ENCODE peak calls at places on chromosomes 16 and 17, in six cellular contexts. W is heart left ventricle, G is pancreas, Y is A549, T is MM.1S, I is thoracic aorta. Q is an unnamed sample. For H3K4me1, the result is how much of the 10 kb centered on the place peaks cover.

GRCh38 chr17:46777943-46778915 is 40.3 kb downstream of the WNT3 start:
- DNase-seq in W (peak), G (no peak), Y (peak), T (no peak), I (no peak), Q (peak)

GRCh38 chr16:77304134-77304533 is 104.9 kb downstream of the SYCE1L start:
- DNase-seq in W (no peak), G (no peak), Y (no peak), T (no peak), I (no peak), Q (no peak)

GRCh38 chr17:79563237-79564013 is 47.4 kb downstream of the RBFOX3 start:
- DNase-seq in W (no peak), G (no peak), Y (peak), T (no peak), I (no peak), Q (no peak)

GRCh38 chr17:17300624-17301568 is 2.3 kb upstream of the NT5M start:
- DNase-seq in W (peak), G (peak), Y (peak), T (peak), I (no peak), Q (peak)

GRCh38 chr16:81457326-81458133 is 12.9 kb downstream of the CMIP start:
- DNase-seq in W (no peak), G (no peak), Y (peak), T (no peak), I (no peak), Q (no peak)

GRCh38 chr17:69404398-69404797 is 10.1 kb upstream of the MAP2K6 start:
- DNase-seq in W (no peak), G (no peak), Y (peak), T (no peak), I (no peak), Q (no peak)

GRCh38 chr16:68086860-68087268 is 1.7 kb downstream of the NFATC3 start:
- DNase-seq in W (no peak), G (no peak), Y (no peak), T (no peak), I (no peak), Q (no peak)

GRCh38 chr17:40079545-40079944 is 16.8 kb downstream of the THRA start:
- DNase-seq in W (no peak), G (no peak), Y (no peak), T (no peak), I (no peak), Q (no peak)

GRCh38 chr17:39564201-39564828 is 43.4 kb downstream of the NEUROD2 start:
- DNase-seq in W (no peak), G (no peak), Y (peak), T (no peak), I (no peak), Q (no peak)

GRCh38 chr17:4741544-4741943 is 1.8 kb upstream of the CXCL16 start:
- DNase-seq in W (no peak), G (no peak), Y (no peak), T (no peak), I (no peak), Q (no peak)

GRCh38 chr17:46977750-46978488 is 1.1 kb downstream of the RPRML start:
- DNase-seq in W (no peak), G (no peak), Y (no peak), T (no peak), I (no peak), Q (no peak)

GRCh38 chr16:35629001-35629400 is 2169.6 kb downstream of the TP53TG3F start:
- DNase-seq in W (no peak), G (no peak), Y (no peak), T (no peak), I (no peak), Q (no peak)

GRCh38 chr16:20938426-20938825 is 37.9 kb downstream of the LYRM1 start:
- DNase-seq in W (no peak), G (no peak), Y (no peak), T (no peak), I (no peak), Q (no peak)

GRCh38 chr16:554640-555413 is 5.4 kb upstream of the PRR35 start:
- DNase-seq in W (no peak), G (no peak), Y (no peak), T (no peak), I (no peak), Q (no peak)

GRCh38 chr17:60439501-60439900 is 17.2 kb downstream of the CHCT1 start:
- DNase-seq in W (no peak), G (no peak), Y (no peak), T (peak), I (no peak), Q (no peak)

GRCh38 chr17:38942641-38943040 is 17.2 kb downstream of the LASP1NB start:
- DNase-seq in W (no peak), G (no peak), Y (no peak), T (peak), I (no peak), Q (no peak)

GRCh38 chr17:17950806-17951205 is 21.4 kb downstream of the TOM1L2 start:
- DNase-seq in W (no peak), G (no peak), Y (no peak), T (no peak), I (no peak), Q (no peak)

GRCh38 chr17:7992516-7992915 is 9.9 kb upstream of the GUCY2D start:
- DNase-seq in W (no peak), G (no peak), Y (no peak), T (no peak), I (no peak), Q (no peak)

GRCh38 chr17:73600103-73600871 is 44.0 kb downstream of the SDK2 start:
- DNase-seq in W (no peak), G (no peak), Y (no peak), T (no peak), I (no peak), Q (no peak)

GRCh38 chr16:55039042-55039441 is 108.4 kb downstream of the IRX5 start:
- DNase-seq in W (no peak), G (no peak), Y (no peak), T (no peak), I (no peak), Q (no peak)

GRCh38 chr17:39028690-39029089 is 61.5 kb upstream of the FBXO47 start:
- DNase-seq in W (no peak), G (no peak), Y (no peak), T (no peak), I (no peak), Q (no peak)

GRCh38 chr16:83253526-83253925 is 554.3 kb upstream of the HSBP1 start:
- DNase-seq in W (no peak), G (no peak), Y (no peak), T (no peak), I (no peak), Q (no peak)

GRCh38 chr16:77660311-77660710 is 62.0 kb upstream of the NUDT7 start:
- DNase-seq in W (no peak), G (no peak), Y (peak), T (no peak), I (no peak), Q (no peak)

GRCh38 chr17:38444151-38444550 is 15.9 kb downstream of the ARHGAP23 start:
- DNase-seq in W (peak), G (no peak), Y (peak), T (peak), I (no peak), Q (peak)

DNA sequence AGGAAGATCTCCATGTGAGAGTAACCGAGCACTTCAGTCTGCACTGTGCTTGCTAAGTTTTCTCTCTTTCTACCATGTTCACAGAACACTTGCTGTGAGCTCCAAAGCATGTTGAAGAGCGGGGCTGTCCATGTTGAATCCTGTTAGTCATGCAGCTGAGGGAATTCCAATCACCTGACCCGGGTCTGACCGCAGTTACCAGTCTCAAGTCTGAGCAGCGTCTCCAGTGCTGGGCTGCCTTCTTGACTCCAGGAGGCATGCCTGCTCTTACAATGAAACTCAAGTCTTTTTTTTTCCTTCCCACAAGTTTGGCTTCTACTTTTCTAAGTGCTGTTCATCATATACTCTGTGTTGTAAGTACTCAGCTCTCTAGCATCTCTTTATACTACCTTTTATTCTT is 44.3 kb downstream of the HOXB1 start:
- DNase-seq in W (no peak), G (no peak), Y (peak), T (no peak), I (no peak), Q (no peak)
- H3K27ac ChIP-seq in W (no peak), G (no peak), Y (no peak), T (no peak), I (no peak), Q (no peak)

DNA sequence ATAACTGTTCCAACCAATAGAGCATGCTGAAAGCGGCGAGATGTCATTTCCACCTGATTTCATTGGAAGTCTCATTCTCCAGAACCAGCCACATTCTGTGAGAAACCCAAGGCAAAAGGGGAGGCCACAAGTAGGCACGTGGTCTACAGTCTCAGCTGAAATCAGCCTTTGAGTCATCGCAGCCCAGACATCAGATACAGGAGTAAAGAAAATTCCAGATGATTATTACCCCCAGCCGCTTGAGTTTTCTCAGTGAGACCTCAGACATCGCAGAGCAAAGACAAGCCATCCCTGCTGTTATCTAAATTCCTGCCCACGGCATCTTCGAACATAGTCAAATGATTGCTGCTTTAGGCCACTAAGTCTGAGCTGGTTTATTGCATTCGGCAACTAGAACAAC is 23.1 kb downstream of the STAT3 start:
- DNase-seq in W (no peak), G (no peak), Y (peak), T (no peak), I (no peak), Q (no peak)
- H3K4me1 ChIP-seq in W (under half), G (under half), Y (half or more), T (under half), I (half or more), Q (half or more)

GRCh38 chr17:76075364-76076099 is 951 bp downstream of the GALR2 start:
- DNase-seq in W (no peak), G (no peak), Y (peak), T (no peak), I (no peak), Q (peak)
- TF ChIP-seq CTCF in W (no peak), G (no peak), Y (peak), T (no peak), I (no peak), Q (no peak)

DNA sequence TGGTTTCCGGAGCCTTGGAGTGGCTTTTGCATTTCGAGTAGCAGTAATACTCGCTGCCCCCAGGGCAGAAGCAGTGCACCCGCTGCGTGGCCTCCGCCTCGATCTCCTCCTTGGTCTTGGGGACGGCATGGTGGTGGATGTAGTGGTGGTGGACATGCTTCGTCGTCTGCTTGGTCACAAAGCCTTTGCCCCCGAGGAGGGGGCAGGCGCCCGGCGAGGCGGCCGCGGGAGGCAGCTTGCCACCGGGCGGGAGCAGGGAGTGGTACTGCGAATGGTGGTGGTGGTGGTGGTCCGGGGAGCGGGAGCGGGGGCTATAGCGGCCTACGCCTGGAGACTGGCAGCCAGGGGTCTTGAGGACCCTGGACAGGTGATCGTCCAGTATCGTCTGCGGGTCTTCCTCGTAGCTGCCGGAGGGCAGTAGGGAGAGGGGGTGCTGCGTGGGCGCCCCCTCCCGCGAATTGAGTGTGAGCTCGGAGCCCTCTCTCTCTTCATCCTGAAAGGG is 24.1 kb downstream of the AXIN2 start:
- DNase-seq in W (peak), G (no peak), Y (no peak), T (no peak), I (no peak), Q (no peak)
- H3K27ac ChIP-seq in W (no peak), G (no peak), Y (no peak), T (no peak), I (no peak), Q (no peak)

GRCh38 chr16:85320677-85321385 is 208.6 kb upstream of the CIBAR2 start:
- DNase-seq in W (no peak), G (no peak), Y (no peak), T (no peak), I (no peak), Q (no peak)
- H3K4me1 ChIP-seq in W (under half), G (under half), Y (under half), T (under half), I (under half), Q (under half)

GRCh38 chr17:81394377-81394747 is 895 bp upstream of the BAHCC1 start:
- DNase-seq in W (no peak), G (no peak), Y (no peak), T (no peak), I (no peak), Q (no peak)
- TF ChIP-seq CTCF in W (no peak), G (no peak), Y (no peak), T (no peak), I (no peak), Q (no peak)

GRCh38 chr17:753407-753806 is 1.3 kb upstream of the GEMIN4 start:
- DNase-seq in W (no peak), G (no peak), Y (no peak), T (no peak), I (no peak), Q (no peak)
- H3K27ac ChIP-seq in W (no peak), G (no peak), Y (no peak), T (no peak), I (peak), Q (no peak)

GRCh38 chr17:81419333-81419885 is 24.2 kb downstream of the BAHCC1 start:
- DNase-seq in W (peak), G (peak), Y (peak), T (no peak), I (peak), Q (peak)

GRCh38 chr17:81418710-81419332 is 23.6 kb downstream of the BAHCC1 start:
- DNase-seq in W (no peak), G (no peak), Y (peak), T (no peak), I (no peak), Q (no peak)

GRCh38 chr17:81416612-81417011 is 21.4 kb downstream of the BAHCC1 start:
- DNase-seq in W (no peak), G (no peak), Y (no peak), T (no peak), I (no peak), Q (no peak)

GRCh38 chr17:81417049-81417878 is 22.0 kb downstream of the BAHCC1 start:
- DNase-seq in W (no peak), G (no peak), Y (no peak), T (no peak), I (peak), Q (no peak)

DNA sequence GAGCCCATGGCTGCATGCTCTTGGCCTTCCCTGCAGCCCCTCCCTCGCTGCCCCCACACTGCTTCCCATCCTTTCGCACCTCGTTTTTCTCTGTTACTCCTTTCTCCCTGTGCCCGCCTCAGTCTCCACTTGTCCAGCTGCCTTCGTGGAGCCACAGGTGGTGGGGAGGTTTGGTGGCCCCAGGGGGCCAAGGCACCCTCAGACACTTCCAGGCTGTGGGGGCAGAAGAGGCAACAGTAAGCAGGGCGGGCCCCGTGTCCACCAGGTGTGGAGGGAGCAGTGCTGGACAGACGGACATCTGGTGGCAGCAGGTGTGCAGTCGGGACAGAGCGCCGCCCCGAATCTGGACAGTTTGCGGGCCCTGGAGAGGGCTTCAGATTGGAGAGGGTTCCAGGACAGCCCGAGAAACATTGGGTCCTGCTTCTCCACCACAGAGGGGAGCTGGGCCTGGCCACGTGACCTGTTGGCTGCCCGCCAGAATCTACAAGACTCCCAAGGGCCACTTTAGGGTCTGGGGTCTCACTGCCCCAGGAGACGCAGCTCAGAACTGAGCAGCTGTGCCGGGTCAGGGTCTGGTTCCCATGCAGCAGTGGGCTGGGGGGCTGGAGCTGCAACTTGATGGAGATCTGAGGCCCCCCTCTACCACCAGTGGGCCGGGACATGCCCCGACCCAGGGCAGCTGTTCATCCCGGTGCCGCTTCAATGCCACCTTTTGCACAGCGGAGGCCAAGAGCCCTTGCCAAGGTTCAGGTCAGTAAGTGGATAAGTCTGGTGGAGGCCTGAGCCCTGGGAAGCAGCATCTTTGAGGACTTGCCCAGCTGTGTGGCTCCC is 22.8 kb downstream of the BAHCC1 start:
- DNase-seq in W (no peak), G (no peak), Y (no peak), T (no peak), I (no peak), Q (no peak)
- H3K4me1 ChIP-seq in W (half or more), G (under half), Y (half or more), T (under half), I (half or more), Q (under half)

GRCh38 chr17:27747462-27748359 is 52.6 kb downstream of the NOS2 start:
- DNase-seq in W (no peak), G (no peak), Y (peak), T (no peak), I (no peak), Q (no peak)
- TF ChIP-seq CTCF in W (no peak), G (no peak), Y (no peak), T (peak), I (no peak), Q (peak)

Q was measured in upper lobe of right lung.